ENCODE peak calls at places on chromosome 1, in nine cellular contexts. One of them, this sample, is unnamed.

GRCh38 chr1:234212764-234213406 is 160.4 kb upstream of the COA6 start:
- DNase-seq in WERI-Rb-1: peak
- DNase-seq in testis: no peak
- DNase-seq in H7: peak
- DNase-seq in brain microvascular endothelial cell: no peak
- DNase-seq in NB4: peak
- DNase-seq in thoracic aorta: no peak
- DNase-seq in tibial artery: no peak
- DNase-seq in sigmoid colon: no peak
- DNase-seq in this sample: no peak

GRCh38 chr1:28594661-28595411 is 2.8 kb downstream of the RAB42 start:
- DNase-seq in WERI-Rb-1: no peak
- DNase-seq in thoracic aorta: no peak
- DNase-seq in tibial artery: no peak
- DNase-seq in testis: no peak
- DNase-seq in brain microvascular endothelial cell: no peak
- DNase-seq in H7: no peak
- DNase-seq in sigmoid colon: no peak
- DNase-seq in NB4: no peak
- DNase-seq in this sample: no peak

GRCh38 chr1:218346391-218347204 is 1.5 kb downstream of the TGFB2 start:
- DNase-seq in H7: peak
- DNase-seq in WERI-Rb-1: no peak
- DNase-seq in NB4: peak
- DNase-seq in testis: peak
- DNase-seq in brain microvascular endothelial cell: no peak
- DNase-seq in sigmoid colon: peak
- DNase-seq in thoracic aorta: no peak
- DNase-seq in tibial artery: peak
- DNase-seq in this sample: peak

GRCh38 chr1:7962636-7963377 is 1.3 kb downstream of the PARK7 start:
- DNase-seq in H7: no peak
- DNase-seq in WERI-Rb-1: no peak
- DNase-seq in thoracic aorta: no peak
- DNase-seq in tibial artery: no peak
- DNase-seq in testis: no peak
- DNase-seq in brain microvascular endothelial cell: no peak
- DNase-seq in sigmoid colon: peak
- DNase-seq in NB4: no peak
- DNase-seq in this sample: no peak

GRCh38 chr1:116769561-116769977 is 15.3 kb downstream of the CD2 start:
- DNase-seq in WERI-Rb-1: no peak
- DNase-seq in testis: no peak
- DNase-seq in NB4: peak
- DNase-seq in brain microvascular endothelial cell: peak
- DNase-seq in H7: no peak
- DNase-seq in thoracic aorta: no peak
- DNase-seq in tibial artery: no peak
- DNase-seq in sigmoid colon: no peak
- DNase-seq in this sample: no peak

GRCh38 chr1:197763769-197764168 is 11.5 kb downstream of the DENND1B start:
- DNase-seq in thoracic aorta: no peak
- DNase-seq in testis: no peak
- DNase-seq in NB4: no peak
- DNase-seq in H7: no peak
- DNase-seq in WERI-Rb-1: no peak
- DNase-seq in brain microvascular endothelial cell: no peak
- DNase-seq in sigmoid colon: no peak
- DNase-seq in tibial artery: no peak
- DNase-seq in this sample: no peak

GRCh38 chr1:7482077-7482476 is 289.0 kb upstream of the VAMP3 start:
- DNase-seq in sigmoid colon: no peak
- DNase-seq in NB4: no peak
- DNase-seq in WERI-Rb-1: no peak
- DNase-seq in testis: no peak
- DNase-seq in H7: no peak
- DNase-seq in thoracic aorta: no peak
- DNase-seq in tibial artery: no peak
- DNase-seq in brain microvascular endothelial cell: no peak
- DNase-seq in this sample: no peak

GRCh38 chr1:46749921-46750404 is 31.0 kb upstream of the EFCAB14 start:
- DNase-seq in brain microvascular endothelial cell: no peak
- DNase-seq in tibial artery: peak
- DNase-seq in NB4: no peak
- DNase-seq in sigmoid colon: peak
- DNase-seq in thoracic aorta: no peak
- DNase-seq in H7: no peak
- DNase-seq in testis: no peak
- DNase-seq in WERI-Rb-1: no peak
- DNase-seq in this sample: no peak

GRCh38 chr1:218812360-218812759 is 361.3 kb upstream of the LYPLAL1 start:
- DNase-seq in testis: no peak
- DNase-seq in thoracic aorta: no peak
- DNase-seq in NB4: no peak
- DNase-seq in H7: no peak
- DNase-seq in sigmoid colon: no peak
- DNase-seq in WERI-Rb-1: no peak
- DNase-seq in brain microvascular endothelial cell: no peak
- DNase-seq in tibial artery: no peak
- DNase-seq in this sample: no peak

GRCh38 chr1:167169642-167170041 is 51.0 kb upstream of the POU2F1 start:
- DNase-seq in tibial artery: no peak
- DNase-seq in testis: no peak
- DNase-seq in NB4: no peak
- DNase-seq in thoracic aorta: no peak
- DNase-seq in WERI-Rb-1: no peak
- DNase-seq in H7: no peak
- DNase-seq in brain microvascular endothelial cell: no peak
- DNase-seq in sigmoid colon: no peak
- DNase-seq in this sample: no peak

GRCh38 chr1:31936278-31936965 is 1.7 kb downstream of the PTP4A2 start:
- DNase-seq in WERI-Rb-1: no peak
- DNase-seq in testis: no peak
- DNase-seq in sigmoid colon: no peak
- DNase-seq in NB4: peak
- DNase-seq in brain microvascular endothelial cell: no peak
- DNase-seq in tibial artery: no peak
- DNase-seq in thoracic aorta: no peak
- DNase-seq in H7: no peak
- DNase-seq in this sample: no peak

GRCh38 chr1:15412843-15413242 is 3.2 kb downstream of the EFHD2 start:
- DNase-seq in thoracic aorta: no peak
- DNase-seq in brain microvascular endothelial cell: no peak
- DNase-seq in testis: peak
- DNase-seq in tibial artery: no peak
- DNase-seq in sigmoid colon: no peak
- DNase-seq in NB4: no peak
- DNase-seq in WERI-Rb-1: no peak
- DNase-seq in H7: peak
- DNase-seq in this sample: peak
- H3K4me3 ChIP-seq in thoracic aorta: peak
- H3K4me3 ChIP-seq in brain microvascular endothelial cell: no peak
- H3K4me3 ChIP-seq in testis: no peak
- H3K4me3 ChIP-seq in tibial artery: no peak
- H3K4me3 ChIP-seq in sigmoid colon: no peak
- H3K4me3 ChIP-seq in NB4: peak
- H3K4me3 ChIP-seq in WERI-Rb-1: no peak
- H3K4me3 ChIP-seq in H7: no peak
- H3K4me3 ChIP-seq in this sample: peak

GRCh38 chr1:119001181-119002018 is 13.3 kb upstream of the TBX15 start:
- DNase-seq in H7: peak
- DNase-seq in sigmoid colon: peak
- DNase-seq in NB4: peak
- DNase-seq in WERI-Rb-1: no peak
- DNase-seq in brain microvascular endothelial cell: no peak
- DNase-seq in thoracic aorta: no peak
- DNase-seq in tibial artery: peak
- DNase-seq in testis: no peak
- DNase-seq in this sample: peak
- H3K4me3 ChIP-seq in H7: peak
- H3K4me3 ChIP-seq in sigmoid colon: no peak
- H3K4me3 ChIP-seq in NB4: peak
- H3K4me3 ChIP-seq in WERI-Rb-1: peak
- H3K4me3 ChIP-seq in brain microvascular endothelial cell: peak
- H3K4me3 ChIP-seq in thoracic aorta: peak
- H3K4me3 ChIP-seq in tibial artery: peak
- H3K4me3 ChIP-seq in testis: peak
- H3K4me3 ChIP-seq in this sample: no peak

DNA sequence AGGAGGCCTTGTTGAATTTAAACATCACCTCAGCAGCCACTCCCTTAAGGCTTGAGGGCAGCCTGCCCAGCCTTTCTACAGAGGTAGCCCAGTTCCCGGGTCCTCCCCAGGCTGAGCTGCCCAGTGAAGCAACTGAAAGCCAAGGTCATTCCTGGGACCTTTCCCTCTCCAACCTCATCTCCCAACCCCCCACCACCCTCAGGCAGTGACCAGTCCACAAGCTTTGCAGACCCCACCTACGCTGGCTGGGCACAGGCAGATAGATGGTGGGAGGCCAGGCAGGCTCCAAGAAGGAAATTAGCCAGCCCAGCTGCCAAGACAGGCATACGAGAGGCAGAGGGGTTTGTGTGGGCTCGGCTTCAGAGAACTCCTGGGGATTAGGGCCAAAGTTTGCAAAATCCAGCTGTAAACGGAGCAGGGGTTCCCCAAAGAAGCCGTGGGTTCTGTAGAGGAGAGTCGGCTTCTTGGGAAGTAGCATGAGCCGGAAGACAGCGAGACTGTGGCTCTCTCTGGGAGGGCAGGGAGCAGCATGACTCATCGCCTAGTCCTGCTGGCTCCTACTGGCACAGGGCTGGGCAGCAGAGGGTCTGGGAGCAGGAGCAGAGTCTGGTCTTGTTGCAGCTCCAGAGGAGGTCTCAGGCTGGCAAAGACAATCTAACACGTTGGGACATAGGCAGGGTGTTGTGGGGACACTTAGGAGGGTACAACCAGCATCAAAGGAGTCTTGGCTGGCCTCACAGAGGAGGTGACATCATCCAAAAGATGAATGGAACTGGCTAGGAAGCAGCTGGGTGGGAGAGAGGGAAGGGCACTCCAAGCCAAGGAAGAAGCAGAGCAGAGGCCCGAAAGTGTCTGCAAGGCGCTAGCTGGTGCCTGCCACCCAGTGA is 2.8 kb upstream of the ZC3H12A start:
- DNase-seq in sigmoid colon: peak
- DNase-seq in thoracic aorta: peak
- DNase-seq in brain microvascular endothelial cell: peak
- DNase-seq in NB4: peak
- DNase-seq in tibial artery: peak
- DNase-seq in WERI-Rb-1: no peak
- DNase-seq in testis: peak
- DNase-seq in H7: peak
- DNase-seq in this sample: peak
- H3K4me3 ChIP-seq in sigmoid colon: peak
- H3K4me3 ChIP-seq in thoracic aorta: peak
- H3K4me3 ChIP-seq in brain microvascular endothelial cell: peak
- H3K4me3 ChIP-seq in NB4: peak
- H3K4me3 ChIP-seq in tibial artery: peak
- H3K4me3 ChIP-seq in WERI-Rb-1: no peak
- H3K4me3 ChIP-seq in testis: no peak
- H3K4me3 ChIP-seq in H7: no peak
- H3K4me3 ChIP-seq in this sample: peak

GRCh38 chr1:207518608-207519239 is 22.8 kb downstream of the CR1 start:
- DNase-seq in testis: no peak
- DNase-seq in WERI-Rb-1: no peak
- DNase-seq in brain microvascular endothelial cell: no peak
- DNase-seq in NB4: no peak
- DNase-seq in H7: no peak
- DNase-seq in tibial artery: no peak
- DNase-seq in sigmoid colon: no peak
- DNase-seq in thoracic aorta: no peak
- DNase-seq in this sample: no peak

GRCh38 chr1:207516729-207517128 is 20.8 kb downstream of the CR1 start:
- DNase-seq in NB4: no peak
- DNase-seq in sigmoid colon: no peak
- DNase-seq in brain microvascular endothelial cell: no peak
- DNase-seq in thoracic aorta: no peak
- DNase-seq in H7: no peak
- DNase-seq in WERI-Rb-1: no peak
- DNase-seq in tibial artery: no peak
- DNase-seq in testis: no peak
- DNase-seq in this sample: no peak

GRCh38 chr1:207520946-207521345 is 25.0 kb downstream of the CR1 start:
- DNase-seq in thoracic aorta: no peak
- DNase-seq in sigmoid colon: no peak
- DNase-seq in WERI-Rb-1: no peak
- DNase-seq in NB4: no peak
- DNase-seq in brain microvascular endothelial cell: no peak
- DNase-seq in H7: no peak
- DNase-seq in testis: no peak
- DNase-seq in tibial artery: no peak
- DNase-seq in this sample: no peak

GRCh38 chr1:207514890-207515289 is 18.9 kb downstream of the CR1 start:
- DNase-seq in NB4: no peak
- DNase-seq in brain microvascular endothelial cell: no peak
- DNase-seq in thoracic aorta: no peak
- DNase-seq in tibial artery: no peak
- DNase-seq in WERI-Rb-1: no peak
- DNase-seq in sigmoid colon: no peak
- DNase-seq in testis: no peak
- DNase-seq in H7: no peak
- DNase-seq in this sample: no peak

GRCh38 chr1:207519505-207520399 is 23.8 kb downstream of the CR1 start:
- DNase-seq in tibial artery: no peak
- DNase-seq in WERI-Rb-1: no peak
- DNase-seq in NB4: no peak
- DNase-seq in testis: no peak
- DNase-seq in thoracic aorta: no peak
- DNase-seq in H7: no peak
- DNase-seq in sigmoid colon: no peak
- DNase-seq in brain microvascular endothelial cell: no peak
- DNase-seq in this sample: no peak
- H3K4me3 ChIP-seq in tibial artery: no peak
- H3K4me3 ChIP-seq in WERI-Rb-1: no peak
- H3K4me3 ChIP-seq in NB4: no peak
- H3K4me3 ChIP-seq in testis: no peak
- H3K4me3 ChIP-seq in thoracic aorta: no peak
- H3K4me3 ChIP-seq in H7: no peak
- H3K4me3 ChIP-seq in sigmoid colon: no peak
- H3K4me3 ChIP-seq in brain microvascular endothelial cell: no peak
- H3K4me3 ChIP-seq in this sample: no peak

GRCh38 chr1:192578144-192578909 is 2.8 kb downstream of the RGS1 start:
- DNase-seq in tibial artery: no peak
- DNase-seq in WERI-Rb-1: no peak
- DNase-seq in H7: no peak
- DNase-seq in thoracic aorta: no peak
- DNase-seq in sigmoid colon: no peak
- DNase-seq in testis: no peak
- DNase-seq in NB4: no peak
- DNase-seq in brain microvascular endothelial cell: no peak
- DNase-seq in this sample: no peak
- H3K4me3 ChIP-seq in tibial artery: peak
- H3K4me3 ChIP-seq in WERI-Rb-1: no peak
- H3K4me3 ChIP-seq in H7: no peak
- H3K4me3 ChIP-seq in thoracic aorta: peak
- H3K4me3 ChIP-seq in sigmoid colon: peak
- H3K4me3 ChIP-seq in testis: no peak
- H3K4me3 ChIP-seq in NB4: no peak
- H3K4me3 ChIP-seq in brain microvascular endothelial cell: no peak
- H3K4me3 ChIP-seq in this sample: peak

This sample was measured in spleen.